ENCODE peak calls at places on chromosome 5, in seven cellular contexts. Y is A549, U is nephron progenitor cell, D is type B pancreatic cell, H is astrocyte of the cerebellum, J is GM20000, I is lower leg skin. G is an unnamed sample.

GRCh38 chr5:147822686-147823491 is 8.6 kb downstream of the SPINK1 start:
- DNase-seq in Y (peak), U (peak), D (no peak), H (peak), J (peak), I (peak), G (no peak)

GRCh38 chr5:116769470-116769869 is 194.8 kb upstream of the SEMA6A start:
- DNase-seq in Y (no peak), U (no peak), D (no peak), H (no peak), J (no peak), I (no peak), G (no peak)

GRCh38 chr5:106656821-106657220 is 1013.9 kb downstream of the EFNA5 start:
- DNase-seq in Y (no peak), U (no peak), D (no peak), H (no peak), J (no peak), I (no peak), G (no peak)

GRCh38 chr5:68251386-68251785 is 35.8 kb downstream of the PIK3R1 start:
- DNase-seq in Y (no peak), U (no peak), D (no peak), H (no peak), J (no peak), I (no peak), G (no peak)

GRCh38 chr5:55306641-55307382 is 682 bp downstream of the DHX29 start:
- DNase-seq in Y (peak), U (no peak), D (no peak), H (no peak), J (peak), I (no peak), G (no peak)

GRCh38 chr5:150295741-150296486 is 6.3 kb upstream of the CAMK2A start:
- DNase-seq in Y (no peak), U (no peak), D (no peak), H (no peak), J (no peak), I (no peak), G (no peak)

GRCh38 chr5:57117601-57118000 is 56.3 kb upstream of the GPBP1 start:
- DNase-seq in Y (no peak), U (no peak), D (no peak), H (no peak), J (no peak), I (no peak), G (no peak)

GRCh38 chr5:119878712-119879111 is 249.4 kb downstream of the FAM170A start:
- DNase-seq in Y (no peak), U (no peak), D (no peak), H (no peak), J (no peak), I (no peak), G (no peak)

GRCh38 chr5:153276151-153276550 is 214.3 kb upstream of the GRIA1 start:
- DNase-seq in Y (no peak), U (peak), D (no peak), H (peak), J (no peak), I (no peak), G (peak)

GRCh38 chr5:125346316-125346715 is 599.9 kb upstream of the ZNF608 start:
- DNase-seq in Y (no peak), U (no peak), D (no peak), H (no peak), J (no peak), I (no peak), G (no peak)

GRCh38 chr5:67248703-67249589 is 52.3 kb upstream of the CD180 start:
- DNase-seq in Y (no peak), U (no peak), D (no peak), H (no peak), J (no peak), I (peak), G (no peak)

DNA sequence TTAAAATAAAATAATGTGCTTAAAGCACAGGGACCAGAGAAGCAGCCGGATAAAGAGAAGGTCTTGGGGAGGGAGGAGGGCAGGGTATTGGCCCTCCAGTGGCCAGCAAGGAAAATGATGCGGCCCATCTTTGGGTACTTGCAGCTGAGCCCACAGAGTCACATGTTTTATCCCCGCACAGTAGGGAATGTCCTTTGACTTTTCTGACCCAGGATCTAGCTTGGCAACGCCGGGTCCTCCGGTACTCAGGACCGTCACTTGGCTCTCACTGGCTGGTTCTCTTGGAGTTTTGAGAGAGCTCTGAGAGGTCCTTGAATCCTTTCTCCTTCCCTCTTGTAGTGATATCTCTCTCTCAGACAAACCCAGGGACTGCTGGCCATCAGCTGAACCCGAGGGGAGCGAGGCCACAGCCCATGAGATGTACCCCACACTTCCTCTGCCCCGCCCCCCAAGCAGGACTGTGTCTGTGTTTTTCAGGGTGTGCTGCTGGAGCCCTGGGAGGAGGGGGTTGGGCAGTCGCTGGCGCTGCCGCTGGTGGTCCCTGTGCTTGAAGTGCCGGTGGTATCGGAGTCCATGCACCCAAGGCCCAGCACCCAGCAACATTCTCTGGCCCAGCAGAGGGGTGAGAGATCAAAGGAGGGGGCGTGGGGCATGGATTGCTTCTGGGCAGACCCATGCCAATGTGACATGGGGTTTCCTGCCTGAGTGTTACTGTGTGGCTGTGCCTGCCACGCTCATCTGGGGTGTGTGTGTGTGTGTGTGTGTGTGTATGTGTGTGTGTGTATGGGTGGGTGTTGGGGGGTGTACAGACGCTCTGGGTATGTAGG is 35.5 kb upstream of the HSPA9 start:
- DNase-seq in Y (peak), U (peak), D (no peak), H (no peak), J (no peak), I (peak), G (no peak)
- TF ChIP-seq CTCF in Y (no peak), U (peak), D (peak), H (peak), J (no peak), I (no peak), G (peak)

DNA sequence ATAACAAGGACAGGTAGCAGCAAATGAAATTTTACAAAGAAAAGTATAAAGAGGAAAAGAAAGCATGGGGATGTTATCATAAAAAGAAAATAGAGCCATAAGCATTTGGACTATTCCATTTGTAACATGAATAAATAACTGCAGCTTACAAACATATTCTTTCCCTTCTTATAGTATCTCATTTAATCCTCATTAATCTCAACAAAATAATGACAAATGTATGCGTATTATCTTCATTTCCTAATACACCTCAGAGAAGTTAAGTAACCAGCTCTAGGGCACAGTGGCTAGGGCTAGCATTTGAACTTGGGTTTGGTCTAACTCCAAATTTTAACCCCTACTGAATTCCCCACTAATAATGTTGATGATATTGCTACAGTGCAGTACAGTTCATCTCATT is 175.5 kb upstream of the POU5F2 start:
- DNase-seq in Y (no peak), U (no peak), D (no peak), H (no peak), J (no peak), I (no peak), G (no peak)
- TF ChIP-seq CTCF in Y (no peak), U (no peak), D (no peak), H (no peak), J (no peak), I (no peak), G (no peak)

GRCh38 chr5:34765662-34766061 is 73.3 kb upstream of the TTC23L start:
- DNase-seq in Y (no peak), U (no peak), D (no peak), H (no peak), J (no peak), I (no peak), G (no peak)
- TF ChIP-seq CTCF in Y (no peak), U (no peak), D (no peak), H (no peak), J (no peak), I (no peak), G (no peak)

GRCh38 chr5:110727025-110727314 is 499 bp upstream of the TMEM232 start:
- DNase-seq in Y (no peak), U (no peak), D (no peak), H (no peak), J (peak), I (no peak), G (no peak)
- TF ChIP-seq CTCF in Y (no peak), U (no peak), D (peak), H (no peak), J (peak), I (no peak), G (peak)

DNA sequence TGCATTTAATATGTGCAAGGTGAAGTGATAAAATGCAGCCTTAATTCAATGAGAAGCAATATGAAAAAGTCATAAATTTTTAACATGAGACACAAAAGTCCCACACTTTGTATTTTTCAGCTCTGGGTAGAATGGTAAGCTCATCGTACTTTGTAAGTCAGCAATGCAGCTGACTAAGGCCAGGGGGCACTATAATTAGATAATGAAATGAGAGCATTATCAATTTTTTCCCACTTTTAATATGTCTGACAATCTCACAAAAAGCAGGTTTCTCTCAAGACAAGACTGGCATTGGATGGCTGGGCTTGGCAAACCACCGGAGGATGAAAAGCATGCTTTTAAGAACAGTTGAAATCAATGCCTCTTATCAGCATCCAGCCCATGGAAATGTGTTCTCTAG is 162.8 kb downstream of the FAM174A start:
- DNase-seq in Y (no peak), U (no peak), D (no peak), H (no peak), J (no peak), I (no peak), G (no peak)
- TF ChIP-seq CTCF in Y (peak), U (peak), D (peak), H (peak), J (no peak), I (no peak), G (peak)

GRCh38 chr5:179006564-179006963 is 11.4 kb upstream of the GRM6 start:
- DNase-seq in Y (no peak), U (no peak), D (no peak), H (no peak), J (no peak), I (no peak), G (no peak)

GRCh38 chr5:179008667-179009066 is 13.5 kb upstream of the GRM6 start:
- DNase-seq in Y (no peak), U (no peak), D (no peak), H (no peak), J (no peak), I (no peak), G (no peak)
- TF ChIP-seq CTCF in Y (no peak), U (no peak), D (peak), H (no peak), J (no peak), I (no peak), G (no peak)

GRCh38 chr5:154722936-154723335 is 32.2 kb upstream of the LARP1 start:
- DNase-seq in Y (no peak), U (no peak), D (no peak), H (no peak), J (no peak), I (no peak), G (no peak)

GRCh38 chr5:154722097-154722496 is 33.1 kb upstream of the LARP1 start:
- DNase-seq in Y (no peak), U (no peak), D (no peak), H (no peak), J (no peak), I (no peak), G (no peak)

GRCh38 chr5:154721476-154722058 is 33.6 kb upstream of the LARP1 start:
- DNase-seq in Y (no peak), U (no peak), D (no peak), H (no peak), J (no peak), I (no peak), G (no peak)

GRCh38 chr5:154727361-154727760 is 27.8 kb upstream of the LARP1 start:
- DNase-seq in Y (no peak), U (no peak), D (no peak), H (no peak), J (no peak), I (no peak), G (no peak)

DNA sequence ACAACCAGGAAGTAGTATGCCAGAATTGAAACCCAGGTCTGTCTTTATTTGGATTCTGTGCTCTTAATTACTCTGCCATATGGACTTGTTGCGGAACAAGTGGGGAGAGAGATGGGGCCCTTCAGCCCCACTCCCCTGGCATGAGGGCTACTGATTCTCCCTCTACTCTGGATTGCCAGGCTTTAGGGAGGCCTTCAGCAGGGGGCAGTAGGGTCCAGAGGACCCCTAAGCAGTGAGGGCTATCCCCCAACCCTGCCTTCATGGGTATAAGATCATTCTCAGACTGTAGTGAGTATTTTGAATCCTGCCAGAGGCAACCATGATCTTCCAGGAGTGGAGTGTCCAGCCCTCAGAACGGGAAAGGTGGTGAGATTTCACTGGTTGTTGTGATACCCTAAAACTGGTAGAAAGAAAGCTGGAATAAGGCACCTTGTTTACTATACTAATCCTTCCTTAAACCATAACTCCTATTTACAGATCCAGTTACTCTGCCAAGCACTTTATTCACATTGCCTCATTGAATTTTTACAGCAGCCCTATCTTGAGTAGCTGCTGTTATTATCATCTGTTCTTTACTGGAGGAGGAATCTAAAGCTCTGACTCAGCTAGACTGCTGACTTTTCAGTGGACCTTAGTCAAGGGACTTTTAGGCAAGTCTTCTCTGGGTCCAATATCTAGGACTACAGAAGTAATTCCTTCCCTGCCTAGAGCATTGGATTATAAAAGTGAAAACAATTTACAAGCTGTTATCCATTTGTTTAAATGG is 31.3 kb upstream of the LARP1 start:
- DNase-seq in Y (no peak), U (no peak), D (no peak), H (no peak), J (no peak), I (no peak), G (no peak)
- TF ChIP-seq CTCF in Y (no peak), U (no peak), D (no peak), H (no peak), J (no peak), I (no peak), G (no peak)